ENCODE peak calls at places on chromosome 13, in nine cellular contexts. J, Y, S, E, A, B, X, I and Q are unnamed samples.

GRCh38 chr13:32022292-32022691 is 9.3 kb upstream of the FRY start:
- DNase-seq in J (no peak), Y (peak), S (no peak), E (no peak), A (no peak), B (no peak), X (no peak), I (no peak), Q (no peak)

GRCh38 chr13:51584731-51585191 is 499 bp downstream of the WDFY2 start:
- DNase-seq in J (no peak), Y (peak), S (peak), E (peak), A (peak), B (peak), X (peak), I (peak), Q (peak)

GRCh38 chr13:99015606-99016520 is 38.0 kb upstream of the DOCK9 start:
- DNase-seq in J (no peak), Y (no peak), S (no peak), E (no peak), A (no peak), B (peak), X (no peak), I (no peak), Q (no peak)

GRCh38 chr13:101579291-101579802 is 126.9 kb downstream of the ITGBL1 start:
- DNase-seq in J (peak), Y (no peak), S (no peak), E (no peak), A (no peak), B (no peak), X (no peak), I (peak), Q (peak)

GRCh38 chr13:65856464-65856863 is 1373.7 kb downstream of the PCDH9 start:
- DNase-seq in J (no peak), Y (no peak), S (no peak), E (no peak), A (no peak), B (peak), X (no peak), I (no peak), Q (no peak)

GRCh38 chr13:44385401-44385800 is 11.8 kb downstream of the SERP2 start:
- DNase-seq in J (no peak), Y (no peak), S (no peak), E (no peak), A (no peak), B (no peak), X (no peak), I (no peak), Q (no peak)

GRCh38 chr13:21579754-21580316 is 24.1 kb downstream of the MICU2 start:
- DNase-seq in J (peak), Y (no peak), S (no peak), E (no peak), A (no peak), B (no peak), X (no peak), I (no peak), Q (no peak)

GRCh38 chr13:97911311-97912138 is 42.0 kb upstream of the IPO5 start:
- DNase-seq in J (peak), Y (no peak), S (no peak), E (no peak), A (no peak), B (peak), X (no peak), I (no peak), Q (no peak)

GRCh38 chr13:41370736-41371135 is 59.7 kb downstream of the NAA16 start:
- DNase-seq in J (no peak), Y (no peak), S (no peak), E (no peak), A (no peak), B (no peak), X (no peak), I (no peak), Q (no peak)

GRCh38 chr13:31431722-31432137 is 232.0 kb downstream of the B3GLCT start:
- DNase-seq in J (peak), Y (peak), S (peak), E (peak), A (peak), B (peak), X (peak), I (peak), Q (peak)

GRCh38 chr13:76879211-76879875 is 6.9 kb downstream of the KCTD12 start:
- DNase-seq in J (peak), Y (no peak), S (peak), E (peak), A (peak), B (peak), X (peak), I (peak), Q (no peak)

GRCh38 chr13:26629260-26629659 is 71.8 kb downstream of the WASF3 start:
- DNase-seq in J (no peak), Y (no peak), S (no peak), E (no peak), A (no peak), B (no peak), X (no peak), I (peak), Q (no peak)

GRCh38 chr13:21034602-21035190 is 26.7 kb downstream of the LATS2 start:
- DNase-seq in J (peak), Y (peak), S (no peak), E (no peak), A (no peak), B (no peak), X (no peak), I (no peak), Q (no peak)

GRCh38 chr13:44653261-44653660 is 77.1 kb upstream of the TSC22D1 start:
- DNase-seq in J (no peak), Y (no peak), S (no peak), E (no peak), A (no peak), B (peak), X (no peak), I (no peak), Q (no peak)

GRCh38 chr13:38849316-38849715 is 141.3 kb downstream of the STOML3 start:
- DNase-seq in J (no peak), Y (no peak), S (no peak), E (no peak), A (no peak), B (no peak), X (no peak), I (no peak), Q (no peak)

GRCh38 chr13:67075239-67075638 is 154.9 kb downstream of the PCDH9 start:
- DNase-seq in J (peak), Y (no peak), S (no peak), E (no peak), A (no peak), B (peak), X (no peak), I (no peak), Q (no peak)

GRCh38 chr13:77056886-77057285 is 29.9 kb upstream of the FBXL3 start:
- DNase-seq in J (no peak), Y (no peak), S (no peak), E (no peak), A (no peak), B (no peak), X (no peak), I (no peak), Q (no peak)

GRCh38 chr13:52169839-52170238 is 10.4 kb upstream of the NEK3 start:
- DNase-seq in J (no peak), Y (no peak), S (no peak), E (no peak), A (no peak), B (no peak), X (no peak), I (no peak), Q (no peak)

GRCh38 chr13:42041017-42041683 is 7.3 kb upstream of the DGKH start:
- DNase-seq in J (peak), Y (peak), S (no peak), E (peak), A (no peak), B (peak), X (no peak), I (peak), Q (peak)

GRCh38 chr13:72431981-72432617 is 295.3 kb downstream of the MZT1 start:
- DNase-seq in J (no peak), Y (no peak), S (no peak), E (no peak), A (no peak), B (no peak), X (no peak), I (peak), Q (no peak)

GRCh38 chr13:51797664-51798488 is 6.1 kb downstream of the DHRS12 start:
- DNase-seq in J (peak), Y (peak), S (peak), E (peak), A (peak), B (peak), X (no peak), I (peak), Q (peak)

GRCh38 chr13:85367887-85368286 is 431.3 kb downstream of the SLITRK6 start:
- DNase-seq in J (no peak), Y (no peak), S (no peak), E (no peak), A (no peak), B (no peak), X (no peak), I (peak), Q (no peak)

GRCh38 chr13:95155504-95155903 is 145.7 kb downstream of the ABCC4 start:
- DNase-seq in J (no peak), Y (no peak), S (no peak), E (no peak), A (no peak), B (no peak), X (no peak), I (no peak), Q (peak)

GRCh38 chr13:26377038-26377437 is 123.1 kb downstream of the CDK8 start:
- DNase-seq in J (peak), Y (peak), S (no peak), E (no peak), A (no peak), B (peak), X (no peak), I (peak), Q (no peak)

GRCh38 chr13:98959299-98959698 is 18.6 kb downstream of the DOCK9 start:
- DNase-seq in J (no peak), Y (no peak), S (no peak), E (no peak), A (no peak), B (no peak), X (no peak), I (no peak), Q (peak)

GRCh38 chr13:78040431-78040830 is 121.8 kb upstream of the EDNRB start:
- DNase-seq in J (no peak), Y (no peak), S (no peak), E (no peak), A (no peak), B (no peak), X (no peak), I (no peak), Q (no peak)

GRCh38 chr13:30339721-30340366 is 32.5 kb upstream of the KATNAL1 start:
- DNase-seq in J (no peak), Y (no peak), S (no peak), E (no peak), A (no peak), B (no peak), X (no peak), I (no peak), Q (no peak)